ENCODE peak calls at places on chromosomes 11 and 22, in nine cellular contexts. T is GM06990, G is AG09319, B is glutamatergic neuron, F is body of pancreas, S is lower leg skin, U is spleen, X is astrocyte of the spinal cord, R is astrocyte. I is an unnamed sample.

GRCh38 chr22:40855104-40855959 is 1.1 kb downstream of the ST13 start:
- DNase-seq in G (no peak), T (peak; percentile 7), F (no peak), R (no peak), U (no peak), X (no peak), S (peak; percentile 26), B (no peak), I (no peak)

GRCh38 chr11:22878039-22878438 is 17.8 kb upstream of the CCDC179 start:
- DNase-seq in X (no peak), T (no peak), B (no peak), S (no peak), R (no peak), U (no peak), F (no peak), G (no peak), I (no peak)

GRCh38 chr11:35042906-35043305 is 96.1 kb upstream of the CD44 start:
- DNase-seq in S (no peak), G (no peak), F (no peak), B (no peak), R (no peak), T (no peak), X (no peak), U (no peak), I (no peak)

GRCh38 chr22:46910624-46911023 is 148.2 kb downstream of the TBC1D22A start:
- DNase-seq in T (no peak), U (no peak), B (no peak), S (no peak), X (no peak), R (no peak), F (no peak), G (no peak), I (no peak)

GRCh38 chr11:124759268-124760204 is 2.6 kb downstream of the ESAM start:
- DNase-seq in R (no peak), T (no peak), B (peak; percentile 54), U (peak; percentile 83), G (no peak), F (no peak), S (no peak), X (no peak), I (no peak)

GRCh38 chr11:72683782-72684200 is 9.6 kb upstream of the PDE2A start:
- DNase-seq in S (peak; percentile 59), G (no peak), F (peak; percentile 60), U (peak; percentile 91), R (no peak), B (peak; percentile 92), X (peak; percentile 43), T (peak; percentile 59), I (peak; percentile 85)

GRCh38 chr11:33500865-33501479 is 199.7 kb downstream of the C11orf91 start:
- DNase-seq in X (peak; percentile 63), G (peak; percentile 12), F (no peak), T (no peak), U (no peak), R (peak; percentile 46), S (no peak), B (no peak), I (no peak)

GRCh38 chr11:62307950-62308349 is 9.1 kb upstream of the SCGB1D4 start:
- DNase-seq in R (no peak), X (no peak), S (no peak), U (no peak), G (no peak), B (no peak), F (no peak), T (no peak), I (no peak)

GRCh38 chr11:17700991-17701390 is 18.4 kb upstream of the MYOD1 start:
- DNase-seq in U (no peak), S (peak; percentile 20), R (no peak), F (no peak), B (no peak), G (no peak), X (no peak), T (no peak), I (no peak)

GRCh38 chr11:30392977-30393376 is 70.1 kb downstream of the ARL14EP start:
- DNase-seq in G (no peak), X (no peak), S (no peak), R (no peak), T (no peak), B (no peak), U (no peak), F (no peak), I (no peak)

GRCh38 chr22:47168441-47168840 is 406.0 kb downstream of the TBC1D22A start:
- DNase-seq in X (no peak), T (peak; percentile 1), G (no peak), R (no peak), S (no peak), B (no peak), U (peak; percentile 41), F (no peak), I (no peak)

GRCh38 chr11:15327786-15328231 is 213.1 kb downstream of the INSC start:
- DNase-seq in U (no peak), R (peak; percentile 11), X (peak; percentile 33), F (peak; percentile 57), B (peak; percentile 86), S (peak; percentile 31), T (peak; percentile 5), G (no peak), I (peak; percentile 24)

GRCh38 chr11:73493838-73494598 is 103.9 kb downstream of the FAM168A start:
- DNase-seq in R (peak; percentile 90), G (no peak), F (no peak), U (no peak), S (peak; percentile 15), B (no peak), T (no peak), X (peak; percentile 82), I (no peak)

DNA sequence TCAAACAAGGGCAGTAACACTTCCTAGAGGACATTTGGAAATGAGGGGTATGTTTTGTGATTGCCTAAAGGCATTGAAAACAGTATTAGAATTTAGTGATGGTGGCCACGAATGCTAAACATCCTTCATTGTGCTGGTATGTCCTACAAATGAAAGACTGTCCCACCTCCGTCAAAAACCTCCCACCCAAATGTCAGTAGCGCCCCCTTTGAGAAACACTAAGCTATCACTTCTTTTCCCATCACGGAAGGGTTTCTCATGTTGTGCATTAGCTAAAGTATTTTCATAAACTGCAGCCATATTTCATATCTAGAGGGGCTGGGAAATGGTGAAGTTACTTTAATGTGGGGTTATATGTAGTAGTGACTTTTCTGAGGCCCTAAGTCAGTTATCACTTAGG is 1403.3 kb upstream of the TENM4 start:
- DNase-seq in R (no peak), U (no peak), B (no peak), F (no peak), T (no peak), G (no peak), X (no peak), S (no peak), I (no peak)
- TF ChIP-seq CTCF in R (no peak), U (no peak), B (no peak), F (no peak), T (no peak), G (no peak), X (no peak), S (no peak), I (no peak)

GRCh38 chr11:82176365-82176764 is 557.3 kb downstream of the FAM181B start:
- DNase-seq in U (no peak), X (no peak), F (no peak), B (no peak), T (no peak), G (no peak), R (no peak), S (no peak), I (no peak)

GRCh38 chr11:82176945-82177344 is 556.7 kb downstream of the FAM181B start:
- DNase-seq in R (no peak), T (no peak), U (no peak), F (no peak), B (no peak), G (no peak), S (no peak), X (no peak), I (no peak)

DNA sequence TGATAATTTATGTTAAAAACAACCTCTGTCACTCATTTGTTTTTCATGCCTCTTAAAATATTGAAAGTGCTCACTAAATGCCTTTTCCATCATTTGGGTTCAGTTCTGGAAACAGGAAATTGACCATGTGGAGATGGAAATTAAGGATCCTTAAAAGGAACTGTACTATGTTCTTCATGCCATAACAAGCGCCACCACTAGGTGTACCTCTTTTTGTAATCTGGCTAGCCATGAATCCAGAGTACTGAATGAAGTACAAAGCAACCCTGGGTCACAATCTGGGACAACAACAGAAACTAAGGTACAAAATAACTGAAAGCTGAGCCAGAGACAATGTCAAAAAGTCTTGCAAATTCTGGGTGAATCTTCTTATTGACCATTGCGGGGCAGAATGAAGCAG is 559.1 kb downstream of the FAM181B start:
- DNase-seq in U (no peak), B (no peak), G (no peak), R (no peak), S (no peak), X (no peak), F (no peak), T (no peak), I (no peak)
- TF ChIP-seq CTCF in U (no peak), B (peak; percentile 84), G (no peak), R (peak; percentile 32), S (no peak), X (peak; percentile 24), F (no peak), T (peak; percentile 51), I (no peak)

DNA sequence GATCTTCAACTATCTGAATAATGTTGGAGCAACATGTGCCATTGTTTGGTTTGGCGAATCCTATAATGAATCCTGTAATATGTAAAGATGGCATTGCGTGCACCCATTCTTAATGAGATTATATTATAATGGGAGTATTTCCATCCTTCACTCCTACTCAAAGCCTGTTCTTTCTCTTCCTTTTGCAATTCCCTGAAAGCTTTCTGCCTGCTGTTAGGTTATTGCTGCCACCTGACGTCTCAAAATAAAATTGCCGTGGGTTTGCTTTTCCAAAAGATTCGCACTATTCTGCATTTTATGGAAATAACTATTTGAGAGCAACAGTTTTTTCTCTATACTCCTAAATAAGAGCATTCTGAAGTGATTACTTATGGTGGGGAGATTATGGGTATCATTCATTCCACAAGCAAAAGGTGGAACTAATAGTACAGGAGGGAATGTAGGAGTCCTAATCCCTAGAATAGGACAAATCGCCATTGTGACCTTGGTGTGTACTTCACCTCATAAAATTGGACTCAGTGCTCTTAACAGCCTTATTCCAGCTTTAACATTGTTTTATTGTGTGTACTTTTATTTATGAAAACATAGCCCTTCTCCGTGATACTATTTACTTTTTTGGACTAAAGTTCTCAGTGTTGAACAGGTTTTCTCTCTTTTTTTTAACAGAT is 69.6 kb upstream of the ALKBH3 start:
- DNase-seq in S (no peak), U (no peak), X (no peak), B (no peak), T (no peak), R (no peak), G (no peak), F (no peak), I (no peak)
- TF ChIP-seq CTCF in S (no peak), U (no peak), X (peak; percentile 50), B (no peak), T (no peak), R (peak; percentile 40), G (peak; percentile 9), F (no peak), I (no peak)

DNA sequence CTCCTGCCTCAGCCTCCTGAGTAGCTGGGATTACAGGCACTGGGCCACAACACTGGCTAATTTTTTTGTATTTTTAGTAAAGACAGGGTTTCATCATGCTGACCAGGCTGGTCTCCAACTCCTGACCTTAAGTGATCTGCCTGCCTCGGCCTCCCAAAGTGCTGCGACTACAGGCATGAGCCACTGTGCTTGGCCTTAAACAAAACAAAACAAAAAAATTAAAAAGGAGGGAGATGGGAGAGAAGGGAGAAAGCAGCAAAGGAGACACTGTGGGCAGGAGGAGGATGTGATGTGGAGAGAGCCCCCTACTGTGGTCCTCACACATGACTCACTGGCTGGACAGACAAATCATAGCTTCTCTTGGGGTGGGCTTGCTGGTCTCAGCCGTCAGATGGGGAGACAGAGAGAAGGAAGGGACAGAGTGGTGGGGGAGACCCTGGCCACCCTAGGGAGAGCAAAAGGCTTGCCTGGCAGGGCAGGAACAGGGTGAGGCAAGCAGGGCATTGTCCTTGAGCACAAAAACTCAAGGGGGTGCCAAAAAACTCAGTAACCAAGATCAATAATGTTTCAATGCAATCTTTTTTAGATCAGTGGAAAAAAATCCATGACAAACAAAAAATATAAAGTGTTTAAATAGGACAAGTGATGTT is 31.6 kb downstream of the TPST2 start:
- DNase-seq in T (no peak), G (no peak), F (peak; percentile 73), X (peak; percentile 77), U (no peak), B (no peak), R (peak; percentile 34), S (no peak), I (no peak)
- TF ChIP-seq CTCF in T (no peak), G (no peak), F (no peak), X (peak; percentile 14), U (no peak), B (no peak), R (no peak), S (no peak), I (no peak)